ENCODE peak calls at places on chromosomes 3 and 15, in five cellular contexts. C is NCI-H1092 treated with DMSO at 0.1 percent for 48 hours, S is RWPE1, V is neuronal stem cell, J is GM04503. B is an unnamed sample.

GRCh38 chr3:42340466-42340865 is 69.9 kb downstream of the LYZL4 start:
- DNase-seq in C (no peak), S (peak), V (no peak), J (no peak), B (no peak)

GRCh38 chr3:33737146-33737545 is 19.1 kb upstream of the CLASP2 start:
- DNase-seq in C (no peak), S (no peak), V (no peak), J (no peak), B (no peak)

GRCh38 chr3:183500981-183501704 is 54.4 kb downstream of the KLHL6 start:
- DNase-seq in C (no peak), S (no peak), V (no peak), J (no peak), B (no peak)

GRCh38 chr3:129794319-129795201 is 99.0 kb downstream of the TMCC1 start:
- DNase-seq in C (peak), S (peak), V (peak), J (no peak), B (no peak)

GRCh38 chr15:60077581-60078359 is 73.7 kb downstream of the FOXB1 start:
- DNase-seq in C (no peak), S (no peak), V (no peak), J (no peak), B (no peak)

GRCh38 chr3:13235897-13236296 is 162.7 kb upstream of the IQSEC1 start:
- DNase-seq in C (no peak), S (no peak), V (no peak), J (no peak), B (no peak)

GRCh38 chr3:170740726-170741591 is 129.0 kb downstream of the RPL22L1 start:
- DNase-seq in C (peak), S (peak), V (no peak), J (peak), B (peak)

GRCh38 chr3:16668776-16669545 is 63.7 kb upstream of the DAZL start:
- DNase-seq in C (no peak), S (no peak), V (no peak), J (no peak), B (no peak)

GRCh38 chr3:110773413-110773954 is 298.1 kb upstream of the NECTIN3 start:
- DNase-seq in C (no peak), S (no peak), V (no peak), J (no peak), B (peak)

GRCh38 chr3:157499342-157499963 is 3.8 kb downstream of the VEPH1 start:
- DNase-seq in C (no peak), S (peak), V (peak), J (no peak), B (no peak)

B was measured in AG09309.